ENCODE peak calls at places on chromosomes 13 and 19, in five cellular contexts. M is pancreas, X is SK-N-SH, B is heart left ventricle, F is PC-3. N is an unnamed sample.
A peak's percentile ranks its signal among the peaks of the same experiment; 100 is the strongest.

GRCh38 chr13:33453911-33454310 is 168.4 kb upstream of the STARD13 start:
- DNase-seq in M (no peak), X (no peak), B (no peak), F (peak; percentile 63), N (no peak)

GRCh38 chr13:35631666-35632065 is 155.2 kb upstream of the MAB21L1 start:
- DNase-seq in M (no peak), X (no peak), B (no peak), F (no peak), N (no peak)

GRCh38 chr13:77034883-77035282 is 7.9 kb upstream of the FBXL3 start:
- DNase-seq in M (no peak), X (no peak), B (no peak), F (peak; percentile 77), N (no peak)

GRCh38 chr19:4456566-4456842 is 1.1 kb downstream of the UBXN6 start:
- DNase-seq in M (no peak), X (peak; percentile 55), B (no peak), F (peak; percentile 34), N (no peak)

GRCh38 chr19:46049597-46049996 is 8.8 kb upstream of the IGFL4 start:
- DNase-seq in M (no peak), X (no peak), B (no peak), F (no peak), N (no peak)

GRCh38 chr13:50521750-50522149 is 321.7 kb downstream of the DLEU7 start:
- DNase-seq in M (no peak), X (no peak), B (no peak), F (no peak), N (no peak)

GRCh38 chr19:22144394-22144793 is 52.4 kb downstream of the ZNF676 start:
- DNase-seq in M (no peak), X (peak; percentile 4), B (no peak), F (no peak), N (no peak)

GRCh38 chr13:96822900-96823299 is 171.4 kb downstream of the OXGR1 start:
- DNase-seq in M (no peak), X (peak; percentile 37), B (no peak), F (peak; percentile 39), N (no peak)

GRCh38 chr19:7419153-7419552 is 69.7 kb downstream of the PEX11G start:
- DNase-seq in M (no peak), X (no peak), B (no peak), F (no peak), N (no peak)

GRCh38 chr19:3353493-3353892 is 12.9 kb upstream of the NFIC start:
- DNase-seq in M (no peak), X (no peak), B (no peak), F (no peak), N (no peak)

GRCh38 chr13:36850790-36851438 is 31.9 kb downstream of the RFXAP start:
- DNase-seq in M (no peak), X (peak; percentile 24), B (no peak), F (no peak), N (no peak)

GRCh38 chr13:73717632-73718031 is 416.6 kb downstream of the KLF12 start:
- DNase-seq in M (no peak), X (peak; percentile 16), B (no peak), F (peak; percentile 45), N (no peak)

GRCh38 chr13:97141564-97142005 is 80.5 kb upstream of the MBNL2 start:
- DNase-seq in M (no peak), X (no peak), B (no peak), F (peak; percentile 92), N (no peak)

GRCh38 chr19:47339196-47339880 is 7.4 kb downstream of the C5AR2 start:
- DNase-seq in M (no peak), X (no peak), B (no peak), F (no peak), N (no peak)

GRCh38 chr19:1882089-1882785 is 3.1 kb downstream of the ABHD17A start:
- DNase-seq in M (no peak), X (no peak), B (no peak), F (no peak), N (no peak)

GRCh38 chr13:46831588-46832194 is 34.7 kb upstream of the ESD start:
- DNase-seq in M (no peak), X (peak; percentile 33), B (no peak), F (peak; percentile 71), N (peak; percentile 24)

GRCh38 chr19:47445937-47446402 is 25.7 kb downstream of the SLC8A2 start:
- DNase-seq in M (peak; percentile 79), X (peak; percentile 89), B (no peak), F (peak; percentile 25), N (no peak)

GRCh38 chr13:29543230-29544215 is 52.0 kb downstream of the SLC7A1 start:
- DNase-seq in M (no peak), X (no peak), B (no peak), F (peak; percentile 6), N (no peak)

GRCh38 chr19:44635581-44636438 is 7.9 kb upstream of the PVR start:
- DNase-seq in M (no peak), X (no peak), B (no peak), F (peak; percentile 64), N (no peak)

GRCh38 chr13:86108334-86108733 is 309.1 kb upstream of the SLITRK6 start:
- DNase-seq in M (no peak), X (no peak), B (no peak), F (no peak), N (no peak)

GRCh38 chr19:49643466-49643865 is 1.5 kb downstream of the SCAF1 start:
- DNase-seq in M (no peak), X (no peak), B (no peak), F (no peak), N (no peak)

GRCh38 chr19:29418106-29418684 is 107.6 kb upstream of the VSTM2B start:
- DNase-seq in M (no peak), X (no peak), B (no peak), F (no peak), N (no peak)

GRCh38 chr13:20566424-20566916 is 487 bp upstream of the IFT88 start:
- DNase-seq in M (no peak), X (no peak), B (no peak), F (peak; percentile 89), N (no peak)

GRCh38 chr19:6108721-6109633 is 1.3 kb downstream of the RFX2 start:
- DNase-seq in M (no peak), X (peak; percentile 61), B (peak; percentile 75), F (peak; percentile 47), N (peak; percentile 85)

GRCh38 chr19:45766919-45767346 is 2.1 kb downstream of the SIX5 start:
- DNase-seq in M (peak; percentile 75), X (no peak), B (peak; percentile 61), F (no peak), N (peak; percentile 55)

GRCh38 chr19:33118643-33119042 is 13.3 kb upstream of the WDR88 start:
- DNase-seq in M (no peak), X (no peak), B (no peak), F (no peak), N (no peak)

GRCh38 chr19:54434862-54435174 is 14.2 kb upstream of the LENG8 start:
- DNase-seq in M (no peak), X (peak; percentile 10), B (peak; percentile 33), F (no peak), N (no peak)

GRCh38 chr13:99307648-99308339 is 595 bp upstream of the GPR183 start:
- DNase-seq in M (no peak), X (no peak), B (no peak), F (peak; percentile 53), N (no peak)

GRCh38 chr13:99304541-99304940 is 2.7 kb downstream of the GPR183 start:
- DNase-seq in M (no peak), X (no peak), B (no peak), F (no peak), N (no peak)

GRCh38 chr13:99303863-99304521 is 3.2 kb downstream of the GPR183 start:
- DNase-seq in M (no peak), X (no peak), B (no peak), F (no peak), N (no peak)

GRCh38 chr13:99307247-99307646 is at the start of gene GPR183:
- DNase-seq in M (no peak), X (no peak), B (no peak), F (no peak), N (no peak)

GRCh38 chr13:99305180-99305965 is 1.8 kb downstream of the GPR183 start:
- DNase-seq in M (no peak), X (no peak), B (no peak), F (no peak), N (no peak)
- H3K4me1 ChIP-seq in M (no peaks in the 10 kb centered on the region), X (peaks cover 15% of the 10 kb centered on the region), B (peaks cover 25% of the 10 kb centered on the region), F (peaks cover 23% of the 10 kb centered on the region), N (peaks cover 69% of the 10 kb centered on the region)

GRCh38 chr19:38736413-38737280 is 7.6 kb downstream of the CAPN12 start:
- DNase-seq in M (peak; percentile 83), X (peak; percentile 93), B (no peak), F (peak; percentile 65), N (peak; percentile 39)
- H3K4me3 ChIP-seq in M (peak overlapping the region; percentile 52), X (peak overlapping the region; percentile 48), B (no peak overlapping the region), F (peak overlapping the region; percentile 52), N (peak overlapping the region; percentile 61)

DNA sequence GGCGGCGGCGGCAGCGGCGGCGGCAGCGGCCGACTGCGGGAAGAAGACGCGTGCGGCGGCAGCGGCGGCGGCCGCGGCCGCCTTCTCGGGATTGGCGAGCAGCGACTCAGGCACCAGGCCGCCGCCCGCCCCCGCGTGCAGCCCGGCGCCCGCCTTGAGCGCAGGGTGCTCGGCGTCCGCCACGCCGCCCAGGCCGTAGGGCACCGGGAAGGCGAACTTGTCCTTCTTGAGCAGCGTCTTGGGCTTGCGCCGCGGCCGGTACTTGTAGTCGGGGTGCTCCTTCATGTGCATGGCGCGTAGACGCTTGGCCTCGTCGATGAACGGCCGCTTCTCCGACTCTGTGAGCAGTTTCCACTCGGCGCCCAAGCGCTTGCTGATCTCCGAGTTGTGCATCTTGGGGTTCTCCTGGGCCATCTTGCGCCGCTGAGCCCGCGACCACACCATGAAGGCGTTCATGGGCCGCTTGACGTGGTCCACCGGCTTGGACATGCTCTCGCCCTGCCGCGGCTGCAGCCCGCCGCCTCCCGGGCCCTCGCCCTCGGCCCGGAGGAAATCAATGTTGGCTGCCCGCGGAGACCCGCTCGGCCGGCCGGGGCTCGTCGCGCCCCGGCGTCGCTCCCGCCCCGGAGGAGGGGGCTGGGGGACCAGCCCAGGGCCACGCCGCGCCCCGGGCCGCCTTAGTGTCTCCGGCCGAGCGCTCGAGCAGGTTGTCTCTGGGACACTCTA is 621 bp downstream of the SOX21 start:
- DNase-seq in M (peak; percentile 63), X (peak; percentile 54), B (no peak), F (peak; percentile 27), N (no peak)
- H3K4me1 ChIP-seq in M (peaks cover 6% of the 10 kb centered on the region), X (no peaks in the 10 kb centered on the region), B (peaks cover 19% of the 10 kb centered on the region), F (peaks cover 25% of the 10 kb centered on the region), N (peaks cover 41% of the 10 kb centered on the region)

GRCh38 chr13:109362606-109363005 is 423.8 kb downstream of the IRS2 start:
- DNase-seq in M (no peak), X (peak; percentile 31), B (no peak), F (no peak), N (no peak)

GRCh38 chr13:109366521-109366920 is 419.9 kb downstream of the IRS2 start:
- DNase-seq in M (no peak), X (no peak), B (no peak), F (no peak), N (no peak)

GRCh38 chr13:109361562-109361961 is 424.8 kb downstream of the IRS2 start:
- DNase-seq in M (no peak), X (peak; percentile 61), B (no peak), F (no peak), N (no peak)

GRCh38 chr13:109368230-109368629 is 418.2 kb downstream of the IRS2 start:
- DNase-seq in M (no peak), X (no peak), B (no peak), F (no peak), N (no peak)

GRCh38 chr13:109363431-109363830 is 423.0 kb downstream of the IRS2 start:
- DNase-seq in M (no peak), X (no peak), B (no peak), F (no peak), N (no peak)
- H3K4me3 ChIP-seq in M (no peak overlapping the region), X (no peak overlapping the region), B (no peak overlapping the region), F (no peak overlapping the region), N (no peak overlapping the region)

N was measured in heart right ventricle.